ENCODE peak calls at places on chromosome 5, in seven cellular contexts. I is adipocyte, S is cardiac muscle cell, M is A673, L is stomach, K is IMR-90, E is psoas muscle. G is an unnamed sample.
A peak's percentile ranks its signal among the peaks of the same experiment; 100 is the strongest.

GRCh38 chr5:102681403-102681983 is 73.6 kb upstream of the PAM start:
- DNase-seq in I (peak; percentile 91), S (peak; percentile 76), M (peak; percentile 90), L (peak; percentile 73), K (peak; percentile 73), E (peak; percentile 44), G (peak; percentile 75)

GRCh38 chr5:95281211-95281610 is 3.7 kb downstream of the MCTP1 start:
- DNase-seq in I (peak; percentile 9), S (peak; percentile 5), M (peak; percentile 2), L (no peak), K (peak; percentile 1), E (no peak), G (no peak)

GRCh38 chr5:143148461-143149170 is 254.9 kb downstream of the NR3C1 start:
- DNase-seq in I (peak; percentile 74), S (peak; percentile 84), M (no peak), L (no peak), K (peak; percentile 76), E (peak; percentile 26), G (no peak)

GRCh38 chr5:77892061-77893010 is 116.2 kb upstream of the TBCA start:
- DNase-seq in I (no peak), S (no peak), M (no peak), L (no peak), K (no peak), E (no peak), G (peak; percentile 43)

GRCh38 chr5:151066920-151067319 is 13.9 kb downstream of the TNIP1 start:
- DNase-seq in I (no peak), S (no peak), M (no peak), L (no peak), K (no peak), E (no peak), G (no peak)

GRCh38 chr5:14492341-14492964 is 89.1 kb upstream of the OTULINL start:
- DNase-seq in I (no peak), S (no peak), M (no peak), L (no peak), K (no peak), E (no peak), G (no peak)

GRCh38 chr5:32095261-32095671 is 78.9 kb downstream of the GOLPH3 start:
- DNase-seq in I (peak; percentile 11), S (peak; percentile 36), M (no peak), L (peak; percentile 14), K (no peak), E (no peak), G (no peak)

GRCh38 chr5:89556215-89557009 is 673.4 kb upstream of the MEF2C start:
- DNase-seq in I (peak; percentile 66), S (peak; percentile 49), M (peak; percentile 7), L (no peak), K (peak; percentile 83), E (no peak), G (peak; percentile 84)

GRCh38 chr5:141486091-141486490 is 1.3 kb downstream of the PCDHGC4 start:
- DNase-seq in I (no peak), S (no peak), M (no peak), L (no peak), K (no peak), E (no peak), G (no peak)

GRCh38 chr5:84028093-84028492 is 307.4 kb upstream of the HAPLN1 start:
- DNase-seq in I (peak; percentile 32), S (peak; percentile 41), M (no peak), L (no peak), K (peak; percentile 53), E (no peak), G (no peak)

GRCh38 chr5:136769900-136770684 is 404.7 kb upstream of the TRPC7 start:
- DNase-seq in I (peak; percentile 93), S (peak; percentile 86), M (peak; percentile 73), L (peak; percentile 46), K (peak; percentile 50), E (peak; percentile 57), G (peak; percentile 67)

GRCh38 chr5:73797142-73797530 is 171.1 kb downstream of the ARHGEF28 start:
- DNase-seq in I (no peak), S (peak; percentile 40), M (peak; percentile 71), L (no peak), K (peak; percentile 48), E (no peak), G (no peak)

GRCh38 chr5:98309785-98310566 is 463.5 kb upstream of the RGMB start:
- DNase-seq in I (peak; percentile 84), S (peak; percentile 90), M (peak; percentile 78), L (no peak), K (peak; percentile 99), E (no peak), G (peak; percentile 91)

GRCh38 chr5:142095035-142095434 is 13.5 kb upstream of the NDFIP1 start:
- DNase-seq in I (no peak), S (no peak), M (no peak), L (no peak), K (no peak), E (no peak), G (no peak)

GRCh38 chr5:96067251-96067650 is 105.6 kb upstream of the ELL2 start:
- DNase-seq in I (no peak), S (no peak), M (no peak), L (no peak), K (no peak), E (no peak), G (no peak)

GRCh38 chr5:78260771-78261170 is 33.7 kb downstream of the AP3B1 start:
- DNase-seq in I (no peak), S (no peak), M (no peak), L (no peak), K (peak; percentile 73), E (no peak), G (no peak)

GRCh38 chr5:33260098-33260497 is 180.7 kb upstream of the TARS1 start:
- DNase-seq in I (no peak), S (peak; percentile 15), M (peak; percentile 10), L (no peak), K (peak; percentile 42), E (no peak), G (no peak)

GRCh38 chr5:136525546-136525945 is 160.2 kb upstream of the TRPC7 start:
- DNase-seq in I (no peak), S (no peak), M (no peak), L (no peak), K (no peak), E (no peak), G (no peak)

GRCh38 chr5:119409235-119409815 is 43.0 kb upstream of the HSD17B4 start:
- DNase-seq in I (no peak), S (no peak), M (no peak), L (no peak), K (no peak), E (no peak), G (no peak)

GRCh38 chr5:6902597-6902996 is 189.4 kb downstream of the TENT4A start:
- DNase-seq in I (no peak), S (no peak), M (no peak), L (no peak), K (no peak), E (no peak), G (no peak)

GRCh38 chr5:5306696-5307095 is 115.8 kb upstream of the ICE1 start:
- DNase-seq in I (peak; percentile 0), S (peak; percentile 45), M (peak; percentile 69), L (no peak), K (peak; percentile 4), E (no peak), G (peak; percentile 57)

GRCh38 chr5:180860273-180860886 is 696 bp downstream of the ZFP62 start:
- DNase-seq in I (peak; percentile 23), S (no peak), M (peak; percentile 39), L (no peak), K (no peak), E (no peak), G (peak; percentile 19)

GRCh38 chr5:138722518-138722917 is 30.7 kb upstream of the CTNNA1 start:
- DNase-seq in I (no peak), S (no peak), M (no peak), L (peak; percentile 65), K (no peak), E (no peak), G (no peak)

DNA sequence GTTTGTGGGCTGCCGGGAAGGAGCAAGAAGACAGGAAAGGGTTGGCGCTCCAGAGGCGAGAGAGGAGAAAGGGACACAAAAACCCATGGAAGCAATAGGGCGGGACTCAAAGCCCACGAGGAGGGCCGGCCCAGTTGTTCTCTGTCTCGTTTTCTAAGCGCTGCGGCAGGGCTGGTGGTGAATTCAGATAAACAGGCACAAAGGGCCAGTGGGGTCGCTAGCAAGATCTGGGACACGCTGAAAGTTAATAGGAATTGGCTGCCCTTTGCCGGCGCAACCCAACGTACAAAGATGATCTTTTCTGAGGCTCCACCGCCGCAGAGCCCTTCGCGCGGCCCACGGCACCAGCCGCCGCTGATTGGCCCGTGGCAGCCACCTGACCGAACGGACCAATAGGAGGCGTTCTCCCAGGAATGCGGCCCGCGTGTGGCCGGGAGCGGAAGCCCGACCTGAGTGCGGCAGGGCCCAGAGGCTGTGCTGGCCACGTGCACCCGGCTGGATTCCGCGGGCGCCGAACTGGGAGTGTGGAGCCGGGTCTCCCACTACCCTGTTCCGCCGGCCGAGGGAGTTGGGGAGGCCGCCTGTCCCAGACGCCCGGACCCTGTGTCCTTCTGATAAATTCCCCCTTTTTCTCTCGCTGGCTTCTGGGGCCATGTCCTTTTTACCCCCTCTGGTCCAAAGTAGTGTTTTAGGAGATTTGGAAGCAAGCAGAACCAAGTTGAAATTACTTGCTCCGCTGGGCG is 16.8 kb upstream of the NSD1 start:
- DNase-seq in I (peak; percentile 34), S (peak; percentile 95), M (peak; percentile 66), L (peak; percentile 89), K (peak; percentile 53), E (peak; percentile 91), G (peak; percentile 63)
- H3K4me3 ChIP-seq in I (peak overlapping the region; percentile 61), S (no peak overlapping the region), M (no peak overlapping the region), L (peak overlapping the region; percentile 38), K (no peak overlapping the region), E (peak overlapping the region; percentile 63), G (no peak overlapping the region)

DNA sequence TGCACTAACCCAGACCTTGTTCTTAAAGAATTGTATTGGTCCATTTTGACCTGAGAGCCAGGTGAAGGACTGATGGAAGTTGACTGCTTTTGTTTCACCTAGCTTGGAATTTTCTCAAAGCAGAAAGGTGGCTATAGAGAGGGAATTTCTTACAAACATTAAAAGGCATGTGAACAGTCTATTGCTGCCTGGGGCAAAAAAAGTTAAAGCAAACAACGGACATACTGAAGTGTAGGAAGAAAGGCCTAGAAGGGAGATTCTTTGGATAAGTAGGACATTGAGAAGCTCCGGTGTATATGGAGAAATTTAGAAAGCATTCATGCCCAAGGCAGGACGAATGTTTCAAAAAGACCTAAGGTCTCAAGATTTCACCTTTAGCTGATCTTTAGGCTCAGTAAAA is 11.7 kb downstream of the CATSPER3 start:
- DNase-seq in I (no peak), S (no peak), M (no peak), L (no peak), K (no peak), E (no peak), G (no peak)
- H3K9me3 ChIP-seq in I (peaks cover 47% of the 10 kb centered on the region), S (no peaks in the 10 kb centered on the region), M (peaks cover 22% of the 10 kb centered on the region), L (peaks cover 57% of the 10 kb centered on the region), K (peaks cover 10% of the 10 kb centered on the region), E (peaks cover 37% of the 10 kb centered on the region), G (peaks cover 54% of the 10 kb centered on the region)

GRCh38 chr5:125065736-125066135 is 319.3 kb upstream of the ZNF608 start:
- DNase-seq in I (no peak), S (peak; percentile 67), M (no peak), L (no peak), K (no peak), E (no peak), G (no peak)
- H3K4me3 ChIP-seq in I (no peak overlapping the region), S (no peak overlapping the region), M (no peak overlapping the region), L (no peak overlapping the region), K (no peak overlapping the region), E (no peak overlapping the region), G (no peak overlapping the region)

DNA sequence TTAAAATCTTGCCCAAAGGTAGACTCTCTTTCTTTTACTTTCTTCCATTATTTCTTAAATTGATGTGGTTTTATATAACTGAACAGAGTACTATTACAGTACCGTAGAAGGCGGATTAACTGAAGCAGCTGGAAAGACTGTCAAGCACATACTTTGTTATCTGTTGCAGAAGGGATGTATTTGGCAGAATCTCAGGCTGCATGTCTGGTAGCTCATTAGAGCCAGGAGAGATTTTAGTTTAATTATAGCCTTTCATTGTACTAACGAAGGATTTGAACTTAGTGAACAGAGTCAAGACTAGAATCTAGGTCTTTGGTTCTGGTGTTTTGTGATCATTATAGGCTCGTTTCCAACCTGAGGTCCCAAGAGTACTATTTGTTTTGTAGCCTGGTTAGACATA is 20.6 kb downstream of the ZNF354C start:
- DNase-seq in I (no peak), S (no peak), M (no peak), L (no peak), K (no peak), E (no peak), G (no peak)
- H3K9me3 ChIP-seq in I (peaks cover 100% of the 10 kb centered on the region), S (no peaks in the 10 kb centered on the region), M (peaks cover 87% of the 10 kb centered on the region), L (peaks cover 100% of the 10 kb centered on the region), K (peaks cover 75% of the 10 kb centered on the region), E (peaks cover 99% of the 10 kb centered on the region), G (peaks cover 93% of the 10 kb centered on the region)

G was measured in MG63.